ENCODE peak calls at places on chromosome X, in nine cellular contexts. J is T-helper 2 cell, V is memory B cell, F is bronchial epithelial cell, K is EL, Q is SW480, A is AG10803, S is posterior cingulate gyrus, C is Panc1. U is an unnamed sample.

GRCh38 chrX:68511255-68511654 is 12.4 kb downstream of the YIPF6 start:
- DNase-seq in C (no peak), A (peak; percentile 26), V (peak; percentile 28), K (peak; percentile 30), S (no peak), J (no peak), Q (peak; percentile 23), F (peak; percentile 34), U (peak; percentile 70)

GRCh38 chrX:8404443-8404842 is 60.2 kb upstream of the VCX3B start:
- DNase-seq in F (peak; percentile 64), C (no peak), K (no peak), J (no peak), A (no peak), V (no peak), S (no peak), Q (no peak), U (peak; percentile 76)

GRCh38 chrX:88613338-88613737 is 133.7 kb upstream of the CPXCR1 start:
- DNase-seq in C (no peak), Q (peak; percentile 46), F (no peak), K (no peak), S (no peak), J (no peak), A (no peak), V (no peak), U (peak; percentile 45)

GRCh38 chrX:71650333-71650969 is 16.9 kb upstream of the LOC101059915 start:
- DNase-seq in F (no peak), K (no peak), S (no peak), A (no peak), Q (peak; percentile 41), V (peak; percentile 33), J (no peak), C (no peak), U (peak; percentile 26)

GRCh38 chrX:11787564-11787963 is 29.5 kb downstream of the MSL3 start:
- DNase-seq in Q (no peak), C (no peak), S (peak; percentile 69), V (peak; percentile 38), J (peak; percentile 28), A (peak; percentile 26), F (peak; percentile 42), K (peak; percentile 23), U (peak; percentile 20)

GRCh38 chrX:40083979-40084359 is 13.8 kb downstream of the BCOR start:
- DNase-seq in K (no peak), A (no peak), C (no peak), S (no peak), F (no peak), V (no peak), Q (no peak), J (no peak), U (no peak)

GRCh38 chrX:97531824-97532223 is 648.1 kb downstream of the RPA4 start:
- DNase-seq in A (no peak), Q (no peak), S (no peak), F (no peak), C (no peak), J (no peak), V (no peak), K (no peak), U (no peak)

GRCh38 chrX:134294548-134294947 is 57.6 kb downstream of the CCDC160 start:
- DNase-seq in V (no peak), F (peak; percentile 15), K (no peak), A (peak; percentile 0), C (no peak), Q (peak; percentile 6), J (no peak), S (no peak), U (peak; percentile 9)

GRCh38 chrX:128142745-128143144 is 90.5 kb upstream of the ACTRT1 start:
- DNase-seq in J (no peak), F (no peak), A (no peak), Q (no peak), S (no peak), C (no peak), V (no peak), K (no peak), U (no peak)

GRCh38 chrX:45849261-45849660 is 648.6 kb upstream of the DIPK2B start:
- DNase-seq in V (no peak), C (no peak), F (peak; percentile 84), Q (peak; percentile 94), S (no peak), K (peak; percentile 81), A (peak; percentile 87), J (no peak), U (peak; percentile 85)